ENCODE peak calls at places on chromosomes 3 and 15, in five cellular contexts. One of them, this sample, is unnamed.

GRCh38 chr15:27864719-27865118 is 234.4 kb downstream of the OCA2 start:
- DNase-seq in tibial artery: no peak
- DNase-seq in posterior cingulate gyrus: no peak
- DNase-seq in GM10248: no peak
- DNase-seq in PC-9: no peak
- DNase-seq in this sample: no peak

GRCh38 chr3:66411436-66411835 is 89.4 kb downstream of the LRIG1 start:
- DNase-seq in PC-9: no peak
- DNase-seq in posterior cingulate gyrus: no peak
- DNase-seq in GM10248: no peak
- DNase-seq in tibial artery: no peak
- DNase-seq in this sample: no peak

GRCh38 chr15:27671794-27672438 is 427.2 kb downstream of the OCA2 start:
- DNase-seq in PC-9: no peak
- DNase-seq in GM10248: no peak
- DNase-seq in posterior cingulate gyrus: peak
- DNase-seq in tibial artery: no peak
- DNase-seq in this sample: no peak

GRCh38 chr15:39963806-39964205 is 29.9 kb downstream of the EIF2AK4 start:
- DNase-seq in GM10248: no peak
- DNase-seq in tibial artery: no peak
- DNase-seq in PC-9: no peak
- DNase-seq in posterior cingulate gyrus: no peak
- DNase-seq in this sample: no peak

GRCh38 chr3:173993299-173993698 is 595.8 kb downstream of the NLGN1 start:
- DNase-seq in tibial artery: no peak
- DNase-seq in GM10248: no peak
- DNase-seq in posterior cingulate gyrus: no peak
- DNase-seq in PC-9: no peak
- DNase-seq in this sample: peak

GRCh38 chr15:101242160-101242998 is 9.5 kb downstream of the CHSY1 start:
- DNase-seq in posterior cingulate gyrus: no peak
- DNase-seq in PC-9: no peak
- DNase-seq in tibial artery: no peak
- DNase-seq in GM10248: peak
- DNase-seq in this sample: peak

GRCh38 chr15:38864827-38865604 is 300.4 kb upstream of the RASGRP1 start:
- DNase-seq in PC-9: no peak
- DNase-seq in tibial artery: peak
- DNase-seq in posterior cingulate gyrus: no peak
- DNase-seq in GM10248: no peak
- DNase-seq in this sample: no peak

GRCh38 chr3:190322604-190323240 is 476 bp upstream of the CLDN1 start:
- DNase-seq in PC-9: no peak
- DNase-seq in tibial artery: no peak
- DNase-seq in posterior cingulate gyrus: no peak
- DNase-seq in GM10248: no peak
- DNase-seq in this sample: no peak

GRCh38 chr3:171249171-171249692 is 211.0 kb downstream of the TNIK start:
- DNase-seq in tibial artery: no peak
- DNase-seq in PC-9: no peak
- DNase-seq in GM10248: no peak
- DNase-seq in posterior cingulate gyrus: no peak
- DNase-seq in this sample: no peak

GRCh38 chr15:41511331-41512077 is 2.1 kb downstream of the LTK start:
- DNase-seq in tibial artery: no peak
- DNase-seq in GM10248: peak
- DNase-seq in PC-9: no peak
- DNase-seq in posterior cingulate gyrus: no peak
- DNase-seq in this sample: no peak

GRCh38 chr3:126340081-126340511 is 17.1 kb downstream of the KLF15 start:
- DNase-seq in tibial artery: peak
- DNase-seq in posterior cingulate gyrus: peak
- DNase-seq in PC-9: no peak
- DNase-seq in GM10248: no peak
- DNase-seq in this sample: no peak